ENCODE peak calls at places on chromosome 11, in five cellular contexts. C, U, J, I and A are unnamed samples.
A peak's percentile ranks its signal among the peaks of the same experiment; 100 is the strongest.

GRCh38 chr11:64882243-64882642 is 3.8 kb upstream of the EHD1 start:
- DNase-seq in C (no peak), U (no peak), J (no peak), I (no peak), A (no peak)

GRCh38 chr11:40842750-40843339 is 616.6 kb downstream of the LRRC4C start:
- DNase-seq in C (no peak), U (no peak), J (no peak), I (no peak), A (no peak)

GRCh38 chr11:14643697-14644395 is at the start of gene PDE3B:
- DNase-seq in C (peak; percentile 62), U (peak; percentile 94), J (peak; percentile 93), I (peak; percentile 47), A (peak; percentile 69)

GRCh38 chr11:123060265-123061000 is 1.5 kb downstream of the HSPA8 start:
- DNase-seq in C (no peak), U (no peak), J (no peak), I (no peak), A (no peak)

GRCh38 chr11:59528741-59529140 is 17.4 kb downstream of the OR4D9 start:
- DNase-seq in C (no peak), U (no peak), J (no peak), I (no peak), A (no peak)

GRCh38 chr11:64341851-64342791 is 2.1 kb downstream of the CCDC88B start:
- DNase-seq in C (peak; percentile 86), U (peak; percentile 56), J (peak; percentile 94), I (peak; percentile 83), A (peak; percentile 89)

GRCh38 chr11:92286718-92287117 is 62.1 kb downstream of the FAT3 start:
- DNase-seq in C (no peak), U (no peak), J (no peak), I (peak; percentile 37), A (no peak)

GRCh38 chr11:36492724-36493304 is 17.3 kb downstream of the TRAF6 start:
- DNase-seq in C (no peak), U (peak; percentile 46), J (no peak), I (no peak), A (peak; percentile 48)

GRCh38 chr11:45794169-45794568 is 10.8 kb upstream of the SLC35C1 start:
- DNase-seq in C (no peak), U (no peak), J (peak; percentile 17), I (no peak), A (no peak)

DNA sequence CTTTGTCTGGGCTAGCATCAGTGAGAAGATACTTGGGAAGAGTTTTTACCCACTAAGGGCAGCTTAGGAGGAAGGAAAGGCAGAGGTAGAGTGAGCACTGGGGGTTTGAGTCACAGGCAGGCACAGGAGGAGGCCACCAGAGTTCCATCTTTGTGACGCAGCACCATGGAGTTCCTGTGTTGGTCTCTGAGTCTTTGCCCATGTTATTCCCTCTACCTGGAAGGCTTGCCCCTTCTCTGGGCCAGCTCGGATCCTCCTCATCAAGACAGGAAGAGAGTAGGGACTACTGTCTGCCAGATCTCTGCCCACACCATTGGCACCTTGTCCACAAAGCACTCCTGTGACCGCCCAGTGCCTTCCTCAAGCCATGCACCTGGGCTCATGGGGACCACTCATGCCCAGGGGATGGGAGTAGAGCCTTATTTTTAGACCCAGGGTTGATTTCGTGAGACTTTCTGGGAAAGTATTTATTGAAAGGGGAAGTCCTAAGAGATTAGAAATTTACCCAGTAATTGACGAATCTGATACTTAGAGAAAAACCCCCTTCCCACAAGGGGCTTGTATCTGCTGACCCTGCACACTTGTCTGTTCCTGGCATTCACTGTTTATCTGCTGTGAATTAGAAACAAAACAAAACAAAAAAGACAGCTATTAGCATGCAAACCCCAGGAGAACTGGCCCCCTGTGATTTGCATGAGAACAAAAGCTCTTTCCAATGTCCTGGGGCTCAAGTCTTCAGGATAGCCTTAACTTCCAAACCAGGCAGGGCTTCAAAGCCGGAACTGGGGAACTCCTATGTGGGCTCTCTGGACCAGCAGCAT is 35.9 kb upstream of the MYEOV start:
- DNase-seq in C (no peak), U (no peak), J (peak; percentile 30), I (no peak), A (no peak)
- H3K4me1 ChIP-seq in C (no peaks in the 10 kb centered on the region), U (no peaks in the 10 kb centered on the region), J (no peaks in the 10 kb centered on the region), I (peaks cover 31% of the 10 kb centered on the region), A (no peaks in the 10 kb centered on the region)

GRCh38 chr11:118791961-118792578 is 1.1 kb upstream of the DDX6 start:
- DNase-seq in C (peak; percentile 20), U (peak; percentile 57), J (peak; percentile 76), I (no peak), A (peak; percentile 16)
- H3K4me3 ChIP-seq in C (peak overlapping the region; percentile 68), U (peak overlapping the region; percentile 90), J (peak overlapping the region; percentile 87), I (peak overlapping the region; percentile 98), A (peak overlapping the region; percentile 68)

DNA sequence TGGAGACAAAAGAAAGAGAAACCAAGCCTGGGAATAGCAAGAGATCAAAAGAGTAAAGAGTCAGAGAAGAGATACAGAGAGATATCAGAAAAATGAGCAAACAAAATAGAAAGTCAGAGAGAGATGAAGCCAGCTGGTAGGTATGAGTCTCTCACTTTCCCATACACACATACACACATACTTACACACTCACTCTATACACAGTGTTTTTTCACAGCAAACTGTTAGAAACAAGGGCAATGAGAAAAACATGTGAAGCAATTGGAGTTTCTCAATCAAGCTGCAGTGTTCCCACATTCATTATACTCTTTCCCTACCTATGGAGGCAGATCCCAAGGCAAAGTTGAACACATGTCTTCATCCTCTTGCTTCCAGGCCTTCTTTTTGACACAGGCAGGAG is 2.6 kb upstream of the NLRP10 start:
- DNase-seq in C (no peak), U (no peak), J (no peak), I (no peak), A (no peak)
- H3K4me1 ChIP-seq in C (no peaks in the 10 kb centered on the region), U (peaks cover 12% of the 10 kb centered on the region), J (no peaks in the 10 kb centered on the region), I (peaks cover 14% of the 10 kb centered on the region), A (no peaks in the 10 kb centered on the region)

DNA sequence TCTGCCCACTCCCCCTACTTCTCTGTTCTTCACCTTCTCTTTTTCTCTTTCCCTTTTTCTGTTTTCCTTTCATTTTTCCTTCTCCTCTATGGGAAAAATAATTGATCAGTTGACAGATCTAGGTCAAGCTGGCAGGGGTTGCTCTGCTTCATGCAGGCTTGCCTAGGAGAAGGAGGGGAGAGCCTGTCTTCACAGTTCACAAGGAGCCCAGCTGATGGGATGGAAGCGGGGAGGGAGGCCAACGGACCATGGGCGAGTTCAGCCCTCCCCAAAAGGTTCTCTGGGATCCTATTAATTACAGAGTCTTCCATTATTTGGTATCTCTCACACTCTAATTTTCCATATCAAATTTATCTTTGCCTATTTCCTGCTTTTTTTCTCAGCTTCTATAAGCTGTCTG is 5.5 kb downstream of the NTM start:
- DNase-seq in C (no peak), U (no peak), J (no peak), I (no peak), A (no peak)
- H3K4me3 ChIP-seq in C (no peak overlapping the region), U (no peak overlapping the region), J (no peak overlapping the region), I (no peak overlapping the region), A (no peak overlapping the region)

GRCh38 chr11:119087747-119088241 is 3.1 kb downstream of the HMBS start:
- DNase-seq in C (no peak), U (no peak), J (no peak), I (peak; percentile 35), A (no peak)
- H3K4me1 ChIP-seq in C (peaks cover 20% of the 10 kb centered on the region), U (peaks cover 21% of the 10 kb centered on the region), J (peaks cover 20% of the 10 kb centered on the region), I (peaks cover 32% of the 10 kb centered on the region), A (peaks cover 19% of the 10 kb centered on the region)

GRCh38 chr11:117823294-117823940 is 1.1 kb downstream of the FXYD2 start:
- DNase-seq in C (no peak), U (no peak), J (peak; percentile 75), I (no peak), A (peak; percentile 44)
- H3K4me3 ChIP-seq in C (no peak overlapping the region), U (no peak overlapping the region), J (no peak overlapping the region), I (no peak overlapping the region), A (no peak overlapping the region)

GRCh38 chr11:21911046-21911445 is 281.8 kb upstream of the ANO5 start:
- DNase-seq in C (no peak), U (no peak), J (no peak), I (no peak), A (no peak)
- H3K4me1 ChIP-seq in C (no peaks in the 10 kb centered on the region), U (no peaks in the 10 kb centered on the region), J (peaks cover 6% of the 10 kb centered on the region), I (peaks cover 13% of the 10 kb centered on the region), A (no peaks in the 10 kb centered on the region)

GRCh38 chr11:124801014-124801413 is 808 bp upstream of the MSANTD2 start:
- DNase-seq in C (no peak), U (peak; percentile 8), J (no peak), I (peak; percentile 76), A (no peak)
- H3K4me3 ChIP-seq in C (peak overlapping the region; percentile 95), U (peak overlapping the region; percentile 70), J (peak overlapping the region; percentile 91), I (peak overlapping the region; percentile 97), A (peak overlapping the region; percentile 93)

DNA sequence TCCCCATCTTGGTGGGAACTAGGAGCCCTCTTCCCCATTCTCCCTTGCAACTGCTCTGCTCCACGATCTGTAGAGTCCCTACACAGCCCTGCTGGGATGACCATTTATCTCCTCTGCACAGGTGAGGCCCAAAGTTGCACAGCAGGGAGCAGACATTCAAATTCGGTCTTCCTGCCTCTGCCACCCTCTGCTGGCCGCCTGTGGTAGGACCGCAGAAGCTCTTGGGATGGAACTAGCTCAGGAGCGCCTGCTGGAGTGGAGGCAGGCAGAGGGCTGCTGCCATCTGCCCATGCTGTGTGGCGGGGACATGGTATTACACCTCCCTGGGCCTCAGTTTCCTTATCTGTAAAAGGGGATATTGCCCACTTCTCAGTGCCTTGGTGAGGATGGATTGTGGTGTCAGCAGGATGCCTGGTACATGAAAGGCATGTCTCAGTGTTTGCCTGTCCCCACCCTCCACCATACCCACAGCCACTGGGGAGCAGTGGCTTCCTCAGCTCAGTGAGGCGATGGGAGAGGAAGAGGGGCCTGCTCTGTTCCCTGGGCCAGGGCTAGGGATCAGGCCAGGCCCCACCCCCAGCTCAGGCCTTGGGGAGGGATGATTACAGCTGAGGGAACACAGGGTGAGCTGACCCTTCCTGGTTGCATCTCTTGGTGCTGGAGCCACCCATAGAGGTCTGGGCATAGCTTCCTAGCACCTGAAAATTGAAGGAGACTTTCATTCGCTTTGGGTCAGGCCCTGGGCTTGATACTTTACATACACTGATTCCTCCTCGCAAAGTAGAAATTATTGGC is 11.3 kb upstream of the OMP start:
- DNase-seq in C (peak; percentile 64), U (peak; percentile 93), J (peak; percentile 91), I (peak; percentile 64), A (peak; percentile 75)
- H3K4me1 ChIP-seq in C (no peaks in the 10 kb centered on the region), U (no peaks in the 10 kb centered on the region), J (peaks cover 5% of the 10 kb centered on the region), I (peaks cover 47% of the 10 kb centered on the region), A (peaks cover 6% of the 10 kb centered on the region)

GRCh38 chr11:29282088-29282487 is 734.7 kb downstream of the KCNA4 start:
- DNase-seq in C (no peak), U (no peak), J (no peak), I (peak; percentile 42), A (no peak)
- H3K4me3 ChIP-seq in C (no peak overlapping the region), U (no peak overlapping the region), J (no peak overlapping the region), I (no peak overlapping the region), A (no peak overlapping the region)